ENCODE peak calls at places on chromosomes 4 and X, in seven cellular contexts. D is Calu3, L is activated B cell treated with CpG ODN at 0.5 μM for 24 hours, W is fibroblast of mammary gland, R is dorsolateral prefrontal cortex, T is right lobe of liver, A is foreskin fibroblast. J is an unnamed sample.

GRCh38 chr4:7392438-7393374 is 42.0 kb downstream of the PSAPL1 start:
- DNase-seq in D (no peak), L (no peak), W (peak), R (no peak), T (no peak), A (peak), J (no peak)

GRCh38 chr4:177485528-177485927 is 43.3 kb upstream of the AGA start:
- DNase-seq in D (no peak), L (no peak), W (peak), R (no peak), T (no peak), A (peak), J (no peak)

GRCh38 chrX:54288989-54289388 is 68.9 kb downstream of the WNK3 start:
- DNase-seq in D (no peak), L (no peak), W (no peak), R (no peak), T (no peak), A (no peak), J (no peak)

GRCh38 chr4:7781361-7781760 is 158.3 kb downstream of the AFAP1 start:
- DNase-seq in D (no peak), L (no peak), W (peak), R (no peak), T (peak), A (peak), J (no peak)

GRCh38 chr4:8330821-8331566 is 61.4 kb downstream of the HTRA3 start:
- DNase-seq in D (no peak), L (no peak), W (no peak), R (peak), T (peak), A (peak), J (no peak)

GRCh38 chrX:119606508-119607389 is 525 bp upstream of the NKRF start:
- DNase-seq in D (no peak), L (no peak), W (peak), R (no peak), T (no peak), A (no peak), J (no peak)

GRCh38 chr4:85147481-85148076 is 181.1 kb upstream of the WDFY3 start:
- DNase-seq in D (peak), L (no peak), W (peak), R (peak), T (no peak), A (peak), J (peak)

GRCh38 chrX:113833096-113833495 is 750.8 kb upstream of the HTR2C start:
- DNase-seq in D (no peak), L (no peak), W (peak), R (no peak), T (no peak), A (no peak), J (no peak)

GRCh38 chr4:53943345-53944085 is 120.9 kb downstream of the CHIC2 start:
- DNase-seq in D (peak), L (no peak), W (peak), R (no peak), T (no peak), A (peak), J (no peak)

GRCh38 chr4:123418486-123418931 is 21.9 kb downstream of the SPRY1 start:
- DNase-seq in D (peak), L (no peak), W (peak), R (no peak), T (no peak), A (peak), J (peak)

GRCh38 chr4:13920901-13921300 is 293.4 kb upstream of the BOD1L1 start:
- DNase-seq in D (peak), L (no peak), W (peak), R (peak), T (no peak), A (peak), J (no peak)

GRCh38 chr4:87916636-87917035 is 58.9 kb upstream of the SPP1 start:
- DNase-seq in D (no peak), L (no peak), W (no peak), R (no peak), T (no peak), A (no peak), J (no peak)

GRCh38 chr4:163694385-163694784 is 199.9 kb downstream of the TMA16 start:
- DNase-seq in D (no peak), L (no peak), W (peak), R (no peak), T (no peak), A (peak), J (no peak)

GRCh38 chrX:41265615-41266014 is 68.3 kb upstream of the DDX3X start:
- DNase-seq in D (no peak), L (no peak), W (peak), R (peak), T (no peak), A (peak), J (peak)

GRCh38 chrX:118976599-118977340 is 2.4 kb downstream of the LONRF3 start:
- DNase-seq in D (peak), L (peak), W (no peak), R (no peak), T (peak), A (peak), J (no peak)

GRCh38 chr4:113300384-113301011 is 251.0 kb downstream of the ANK2 start:
- DNase-seq in D (peak), L (no peak), W (peak), R (no peak), T (no peak), A (peak), J (no peak)

GRCh38 chr4:88999392-88999791 is 57.6 kb downstream of the FAM13A start:
- DNase-seq in D (no peak), L (no peak), W (no peak), R (no peak), T (no peak), A (no peak), J (no peak)

GRCh38 chr4:108834787-108835384 is 72.0 kb upstream of the ETNPPL start:
- DNase-seq in D (no peak), L (no peak), W (peak), R (no peak), T (no peak), A (peak), J (no peak)

GRCh38 chrX:149161438-149162088 is 343.5 kb downstream of the IDS start:
- DNase-seq in D (no peak), L (no peak), W (peak), R (no peak), T (no peak), A (no peak), J (no peak)

GRCh38 chrX:22395372-22395771 is 122.7 kb downstream of the CBLL2 start:
- DNase-seq in D (no peak), L (no peak), W (peak), R (no peak), T (no peak), A (peak), J (no peak)

GRCh38 chr4:157806176-157806575 is 366.6 kb downstream of the GASK1B start:
- DNase-seq in D (no peak), L (no peak), W (no peak), R (no peak), T (no peak), A (no peak), J (no peak)

GRCh38 chr4:38069271-38069760 is 109.1 kb downstream of the PTTG2 start:
- DNase-seq in D (peak), L (no peak), W (peak), R (no peak), T (no peak), A (peak), J (no peak)

GRCh38 chr4:140257461-140258305 is 103.7 kb upstream of the MAML3 start:
- DNase-seq in D (no peak), L (no peak), W (peak), R (peak), T (no peak), A (peak), J (no peak)

GRCh38 chr4:21569638-21570037 is 378.9 kb downstream of the KCNIP4 start:
- DNase-seq in D (no peak), L (no peak), W (no peak), R (no peak), T (no peak), A (no peak), J (no peak)

GRCh38 chr4:151276787-151277557 is at the start of gene PRSS48:
- DNase-seq in D (peak), L (no peak), W (peak), R (peak), T (peak), A (peak), J (peak)

GRCh38 chr4:3529363-3529762 is 2.9 kb downstream of the LRPAP1 start:
- DNase-seq in D (no peak), L (no peak), W (peak), R (no peak), T (no peak), A (peak), J (peak)

GRCh38 chr4:77443941-77444340 is 161.7 kb upstream of the CXCL13 start:
- DNase-seq in D (no peak), L (no peak), W (peak), R (no peak), T (no peak), A (peak), J (no peak)

GRCh38 chr4:6900181-6900812 is 9.3 kb upstream of the TBC1D14 start:
- DNase-seq in D (no peak), L (no peak), W (no peak), R (no peak), T (no peak), A (no peak), J (no peak)

GRCh38 chr4:13984996-13985780 is 357.7 kb upstream of the BOD1L1 start:
- DNase-seq in D (no peak), L (no peak), W (peak), R (no peak), T (no peak), A (peak), J (peak)

GRCh38 chr4:184899261-184900134 is 73.7 kb upstream of the ACSL1 start:
- DNase-seq in D (peak), L (no peak), W (no peak), R (no peak), T (peak), A (peak), J (no peak)

GRCh38 chr4:654526-654845 is 19.6 kb downstream of the ATP5ME start:
- DNase-seq in D (no peak), L (no peak), W (no peak), R (no peak), T (peak), A (no peak), J (no peak)

GRCh38 chr4:118327554-118328241 is 25.1 kb downstream of the PRSS12 start:
- DNase-seq in D (no peak), L (no peak), W (peak), R (no peak), T (no peak), A (peak), J (no peak)

GRCh38 chr4:73067971-73068394 is 1.5 kb downstream of the COX18 start:
- DNase-seq in D (no peak), L (no peak), W (peak), R (no peak), T (no peak), A (peak), J (no peak)

GRCh38 chrX:100410901-100411801 is 1.1 kb upstream of the PCDH19 start:
- DNase-seq in D (no peak), L (no peak), W (no peak), R (no peak), T (peak), A (peak), J (no peak)

GRCh38 chrX:100410083-100410590 is at the start of gene PCDH19:
- DNase-seq in D (peak), L (no peak), W (peak), R (peak), T (peak), A (peak), J (no peak)

GRCh38 chrX:100413231-100413630 is 3.2 kb upstream of the PCDH19 start:
- DNase-seq in D (peak), L (no peak), W (peak), R (peak), T (no peak), A (peak), J (peak)

GRCh38 chrX:100409316-100410082 is 574 bp downstream of the PCDH19 start:
- DNase-seq in D (no peak), L (no peak), W (peak), R (no peak), T (no peak), A (peak), J (no peak)

DNA sequence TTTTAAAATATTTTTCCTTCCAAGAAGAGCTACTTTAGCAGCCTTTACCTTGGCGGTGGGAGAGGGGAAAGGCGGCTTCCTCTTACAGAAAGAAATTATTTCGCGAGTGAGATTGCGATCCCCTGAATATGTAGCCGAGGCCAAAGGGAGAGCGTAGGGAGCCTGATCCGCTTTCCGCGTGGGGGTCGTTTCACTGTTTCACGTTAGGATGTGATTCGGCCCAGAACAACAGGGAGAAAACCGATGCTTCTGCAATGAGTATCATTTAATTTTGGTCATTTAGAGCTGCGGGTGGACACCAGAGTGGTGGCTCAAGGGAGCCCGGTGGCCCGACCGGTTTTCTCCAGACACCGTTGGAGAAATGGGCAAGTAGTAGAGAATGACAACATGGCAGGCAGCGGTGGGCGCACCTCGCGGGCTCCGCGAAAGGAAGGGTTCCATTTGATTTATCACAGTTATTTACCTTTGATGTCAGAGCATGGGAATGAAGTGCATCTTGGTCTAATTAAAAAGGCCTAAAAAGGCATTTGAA is 1.8 kb upstream of the PCDH19 start:
- DNase-seq in D (no peak), L (no peak), W (no peak), R (no peak), T (no peak), A (no peak), J (no peak)
- TF ChIP-seq CTCF in D (no peak), L (no peak), W (no peak), R (no peak), T (no peak), A (no peak), J (no peak)

GRCh38 chr4:165461176-165461835 is 82.5 kb downstream of the CPE start:
- DNase-seq in D (no peak), L (no peak), W (peak), R (no peak), T (no peak), A (peak), J (no peak)

GRCh38 chr4:165464338-165464737 is 85.5 kb downstream of the CPE start:
- DNase-seq in D (no peak), L (no peak), W (no peak), R (no peak), T (no peak), A (no peak), J (no peak)

GRCh38 chr4:165458451-165458850 is 79.6 kb downstream of the CPE start:
- DNase-seq in D (no peak), L (no peak), W (peak), R (no peak), T (no peak), A (no peak), J (no peak)

GRCh38 chr4:165464813-165465381 is 86.1 kb downstream of the CPE start:
- DNase-seq in D (no peak), L (no peak), W (peak), R (no peak), T (no peak), A (peak), J (peak)

DNA sequence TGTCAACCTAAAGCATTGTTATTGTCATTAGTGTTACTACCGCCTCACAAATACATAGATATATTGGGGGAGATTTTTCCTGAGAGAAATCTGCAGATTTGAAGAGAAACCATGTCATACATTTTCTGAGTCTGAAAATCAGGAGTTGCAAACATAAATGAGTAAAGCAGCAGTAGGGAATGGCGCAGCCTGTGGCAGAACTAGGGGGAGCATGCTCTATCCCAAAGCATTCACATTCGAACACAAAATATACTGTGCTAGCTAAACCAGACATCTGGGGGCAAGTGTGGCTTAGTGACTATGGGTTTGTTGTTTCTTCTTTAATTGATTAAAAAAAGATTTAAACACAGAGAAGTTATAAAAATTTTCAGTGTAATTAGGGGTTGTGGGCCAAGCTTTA is 83.2 kb downstream of the CPE start:
- DNase-seq in D (no peak), L (no peak), W (no peak), R (no peak), T (no peak), A (no peak), J (no peak)
- TF ChIP-seq CTCF in D (no peak), L (no peak), W (peak), R (no peak), T (no peak), A (no peak), J (no peak)

GRCh38 chr4:138796761-138797160 is 218.8 kb upstream of the NOCT start:
- DNase-seq in D (no peak), L (no peak), W (no peak), R (no peak), T (no peak), A (no peak), J (no peak)
- TF ChIP-seq CTCF in D (no peak), L (no peak), W (no peak), R (no peak), T (no peak), A (no peak), J (no peak)

DNA sequence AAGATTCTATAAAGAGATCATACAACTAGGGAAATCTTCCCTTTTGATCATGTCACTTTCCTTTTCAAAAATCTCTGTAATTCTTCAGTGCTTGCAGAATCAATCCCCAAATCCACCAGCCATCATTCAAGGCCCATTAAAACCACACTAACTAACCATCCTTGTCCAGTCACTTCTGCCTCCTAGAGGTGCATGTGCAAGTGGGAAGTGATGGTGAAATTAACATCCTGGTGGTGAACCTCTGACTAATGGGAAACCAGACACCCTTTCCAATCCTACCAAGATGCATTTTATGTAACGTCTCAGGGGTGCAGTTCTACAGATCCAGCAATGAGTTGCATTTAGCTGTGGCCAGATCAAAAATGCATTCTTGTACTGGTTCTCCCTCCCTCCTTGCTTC is 341.8 kb downstream of the RAPGEF2 start:
- DNase-seq in D (no peak), L (no peak), W (peak), R (no peak), T (no peak), A (peak), J (no peak)
- TF ChIP-seq CTCF in D (no peak), L (no peak), W (peak), R (no peak), T (no peak), A (no peak), J (no peak)